ENCODE peak calls at places on chromosomes 2 and 18, in seven cellular contexts. One of them, this sample, is unnamed. For H3K4me1, the result is how much of the 10 kb centered on the place peaks cover.

GRCh38 chr2:27844821-27845255 is 45.3 kb downstream of the RBKS start:
- DNase-seq in HepG2: no peak
- DNase-seq in heart left ventricle: no peak
- DNase-seq in CD8-positive, alpha-beta T cell: no peak
- DNase-seq in heart right ventricle: no peak
- DNase-seq in neuronal stem cell: no peak
- DNase-seq in osteoblast: peak
- DNase-seq in this sample: peak

GRCh38 chr18:63817441-63818051 is 42.3 kb downstream of the SERPINB7 start:
- DNase-seq in HepG2: no peak
- DNase-seq in heart left ventricle: no peak
- DNase-seq in CD8-positive, alpha-beta T cell: no peak
- DNase-seq in heart right ventricle: no peak
- DNase-seq in neuronal stem cell: no peak
- DNase-seq in osteoblast: peak
- DNase-seq in this sample: peak

GRCh38 chr18:3147935-3148554 is 71.7 kb downstream of the MYOM1 start:
- DNase-seq in HepG2: no peak
- DNase-seq in heart left ventricle: no peak
- DNase-seq in CD8-positive, alpha-beta T cell: no peak
- DNase-seq in heart right ventricle: no peak
- DNase-seq in neuronal stem cell: no peak
- DNase-seq in osteoblast: no peak
- DNase-seq in this sample: no peak

GRCh38 chr2:98455494-98455976 is 10.9 kb downstream of the INPP4A start:
- DNase-seq in HepG2: no peak
- DNase-seq in heart left ventricle: no peak
- DNase-seq in CD8-positive, alpha-beta T cell: no peak
- DNase-seq in heart right ventricle: no peak
- DNase-seq in neuronal stem cell: no peak
- DNase-seq in osteoblast: no peak
- DNase-seq in this sample: peak

GRCh38 chr18:55228707-55229106 is 269.4 kb upstream of the CCDC68 start:
- DNase-seq in HepG2: no peak
- DNase-seq in heart left ventricle: no peak
- DNase-seq in CD8-positive, alpha-beta T cell: no peak
- DNase-seq in heart right ventricle: peak
- DNase-seq in neuronal stem cell: no peak
- DNase-seq in osteoblast: no peak
- DNase-seq in this sample: no peak

GRCh38 chr2:128547667-128548066 is 229.0 kb upstream of the HS6ST1 start:
- DNase-seq in HepG2: no peak
- DNase-seq in heart left ventricle: no peak
- DNase-seq in CD8-positive, alpha-beta T cell: no peak
- DNase-seq in heart right ventricle: no peak
- DNase-seq in neuronal stem cell: no peak
- DNase-seq in osteoblast: no peak
- DNase-seq in this sample: no peak

GRCh38 chr2:216016581-216016980 is 3.2 kb upstream of the MREG start:
- DNase-seq in HepG2: no peak
- DNase-seq in heart left ventricle: no peak
- DNase-seq in CD8-positive, alpha-beta T cell: no peak
- DNase-seq in heart right ventricle: no peak
- DNase-seq in neuronal stem cell: no peak
- DNase-seq in osteoblast: no peak
- DNase-seq in this sample: no peak

GRCh38 chr2:241540766-241541561 is 17.6 kb upstream of the BOK start:
- DNase-seq in HepG2: no peak
- DNase-seq in heart left ventricle: peak
- DNase-seq in CD8-positive, alpha-beta T cell: peak
- DNase-seq in heart right ventricle: peak
- DNase-seq in neuronal stem cell: peak
- DNase-seq in osteoblast: peak
- DNase-seq in this sample: peak

GRCh38 chr2:230797515-230798495 is 66.9 kb upstream of the ITM2C start:
- DNase-seq in HepG2: no peak
- DNase-seq in heart left ventricle: no peak
- DNase-seq in CD8-positive, alpha-beta T cell: no peak
- DNase-seq in heart right ventricle: no peak
- DNase-seq in neuronal stem cell: no peak
- DNase-seq in osteoblast: no peak
- DNase-seq in this sample: no peak

GRCh38 chr2:41965173-41965875 is 82.5 kb upstream of the PKDCC start:
- DNase-seq in HepG2: no peak
- DNase-seq in heart left ventricle: no peak
- DNase-seq in CD8-positive, alpha-beta T cell: no peak
- DNase-seq in heart right ventricle: no peak
- DNase-seq in neuronal stem cell: no peak
- DNase-seq in osteoblast: peak
- DNase-seq in this sample: no peak

GRCh38 chr2:69195706-69196105 is 182.7 kb downstream of the ANTXR1 start:
- DNase-seq in HepG2: no peak
- DNase-seq in heart left ventricle: no peak
- DNase-seq in CD8-positive, alpha-beta T cell: no peak
- DNase-seq in heart right ventricle: no peak
- DNase-seq in neuronal stem cell: no peak
- DNase-seq in osteoblast: no peak
- DNase-seq in this sample: no peak

GRCh38 chr18:32661486-32662299 is 111.1 kb downstream of the KLHL14 start:
- DNase-seq in HepG2: no peak
- DNase-seq in heart left ventricle: no peak
- DNase-seq in CD8-positive, alpha-beta T cell: no peak
- DNase-seq in heart right ventricle: no peak
- DNase-seq in neuronal stem cell: no peak
- DNase-seq in osteoblast: no peak
- DNase-seq in this sample: peak

GRCh38 chr18:9147440-9148238 is 11.1 kb downstream of the ANKRD12 start:
- DNase-seq in HepG2: peak
- DNase-seq in heart left ventricle: no peak
- DNase-seq in CD8-positive, alpha-beta T cell: no peak
- DNase-seq in heart right ventricle: no peak
- DNase-seq in neuronal stem cell: no peak
- DNase-seq in osteoblast: peak
- DNase-seq in this sample: peak

GRCh38 chr2:58734365-58734764 is 493.2 kb upstream of the FANCL start:
- DNase-seq in HepG2: peak
- DNase-seq in heart left ventricle: no peak
- DNase-seq in CD8-positive, alpha-beta T cell: no peak
- DNase-seq in heart right ventricle: no peak
- DNase-seq in neuronal stem cell: no peak
- DNase-seq in osteoblast: no peak
- DNase-seq in this sample: no peak

GRCh38 chr2:191245869-191246531 is 796 bp downstream of the MYO1B start:
- DNase-seq in HepG2: peak
- DNase-seq in heart left ventricle: peak
- DNase-seq in CD8-positive, alpha-beta T cell: no peak
- DNase-seq in heart right ventricle: peak
- DNase-seq in neuronal stem cell: peak
- DNase-seq in osteoblast: peak
- DNase-seq in this sample: peak

GRCh38 chr2:85743304-85743978 is 10.3 kb upstream of the ATOH8 start:
- DNase-seq in HepG2: no peak
- DNase-seq in heart left ventricle: no peak
- DNase-seq in CD8-positive, alpha-beta T cell: no peak
- DNase-seq in heart right ventricle: no peak
- DNase-seq in neuronal stem cell: no peak
- DNase-seq in osteoblast: no peak
- DNase-seq in this sample: no peak

GRCh38 chr18:55465313-55465712 is 122.7 kb downstream of the TCF4 start:
- DNase-seq in HepG2: no peak
- DNase-seq in heart left ventricle: no peak
- DNase-seq in CD8-positive, alpha-beta T cell: no peak
- DNase-seq in heart right ventricle: no peak
- DNase-seq in neuronal stem cell: no peak
- DNase-seq in osteoblast: no peak
- DNase-seq in this sample: no peak

GRCh38 chr18:7803956-7804469 is 236.9 kb downstream of the PTPRM start:
- DNase-seq in HepG2: peak
- DNase-seq in heart left ventricle: no peak
- DNase-seq in CD8-positive, alpha-beta T cell: no peak
- DNase-seq in heart right ventricle: no peak
- DNase-seq in neuronal stem cell: no peak
- DNase-seq in osteoblast: no peak
- DNase-seq in this sample: no peak

GRCh38 chr18:10424576-10425314 is 29.7 kb upstream of the APCDD1 start:
- DNase-seq in HepG2: no peak
- DNase-seq in heart left ventricle: no peak
- DNase-seq in CD8-positive, alpha-beta T cell: no peak
- DNase-seq in heart right ventricle: peak
- DNase-seq in neuronal stem cell: no peak
- DNase-seq in osteoblast: no peak
- DNase-seq in this sample: peak

GRCh38 chr18:22143347-22144340 is 25.7 kb upstream of the GATA6 start:
- DNase-seq in HepG2: no peak
- DNase-seq in heart left ventricle: no peak
- DNase-seq in CD8-positive, alpha-beta T cell: no peak
- DNase-seq in heart right ventricle: no peak
- DNase-seq in neuronal stem cell: no peak
- DNase-seq in osteoblast: no peak
- DNase-seq in this sample: no peak

GRCh38 chr2:182866461-182867369 is at the start of gene FRZB:
- DNase-seq in HepG2: peak
- DNase-seq in heart left ventricle: peak
- DNase-seq in CD8-positive, alpha-beta T cell: no peak
- DNase-seq in heart right ventricle: peak
- DNase-seq in neuronal stem cell: peak
- DNase-seq in osteoblast: peak
- DNase-seq in this sample: peak

GRCh38 chr2:14514001-14514400 is 118.5 kb upstream of the LRATD1 start:
- DNase-seq in HepG2: no peak
- DNase-seq in heart left ventricle: no peak
- DNase-seq in CD8-positive, alpha-beta T cell: no peak
- DNase-seq in heart right ventricle: no peak
- DNase-seq in neuronal stem cell: no peak
- DNase-seq in osteoblast: no peak
- DNase-seq in this sample: peak

GRCh38 chr2:120701096-120701860 is 34.4 kb upstream of the GLI2 start:
- DNase-seq in HepG2: no peak
- DNase-seq in heart left ventricle: no peak
- DNase-seq in CD8-positive, alpha-beta T cell: no peak
- DNase-seq in heart right ventricle: no peak
- DNase-seq in neuronal stem cell: no peak
- DNase-seq in osteoblast: peak
- DNase-seq in this sample: no peak

DNA sequence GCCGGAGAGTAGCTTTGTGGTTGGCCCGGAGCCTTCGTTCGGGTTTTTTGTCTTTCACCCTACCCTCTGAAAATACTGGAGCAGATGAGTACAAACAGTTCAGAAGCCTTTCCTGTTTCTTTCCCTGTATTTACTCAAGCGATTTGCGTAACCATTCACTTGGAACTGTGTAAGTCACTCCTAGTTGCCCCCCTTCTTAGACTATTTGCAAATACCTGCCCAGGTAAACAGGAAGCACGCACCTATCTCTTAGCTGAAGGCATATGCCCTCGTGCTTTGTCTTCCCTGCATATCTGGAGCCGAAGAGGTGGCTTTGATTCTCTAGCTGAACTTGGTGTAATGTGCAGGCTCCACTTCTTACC is 1.4 kb downstream of the KCNS3 start:
- DNase-seq in HepG2: peak
- DNase-seq in heart left ventricle: no peak
- DNase-seq in CD8-positive, alpha-beta T cell: no peak
- DNase-seq in heart right ventricle: no peak
- DNase-seq in neuronal stem cell: no peak
- DNase-seq in osteoblast: no peak
- DNase-seq in this sample: no peak
- H3K4me3 ChIP-seq in HepG2: no peak
- H3K4me3 ChIP-seq in heart left ventricle: peak
- H3K4me3 ChIP-seq in CD8-positive, alpha-beta T cell: no peak
- H3K4me3 ChIP-seq in heart right ventricle: peak
- H3K4me3 ChIP-seq in neuronal stem cell: peak
- H3K4me3 ChIP-seq in osteoblast: no peak
- H3K4me3 ChIP-seq in this sample: no peak

DNA sequence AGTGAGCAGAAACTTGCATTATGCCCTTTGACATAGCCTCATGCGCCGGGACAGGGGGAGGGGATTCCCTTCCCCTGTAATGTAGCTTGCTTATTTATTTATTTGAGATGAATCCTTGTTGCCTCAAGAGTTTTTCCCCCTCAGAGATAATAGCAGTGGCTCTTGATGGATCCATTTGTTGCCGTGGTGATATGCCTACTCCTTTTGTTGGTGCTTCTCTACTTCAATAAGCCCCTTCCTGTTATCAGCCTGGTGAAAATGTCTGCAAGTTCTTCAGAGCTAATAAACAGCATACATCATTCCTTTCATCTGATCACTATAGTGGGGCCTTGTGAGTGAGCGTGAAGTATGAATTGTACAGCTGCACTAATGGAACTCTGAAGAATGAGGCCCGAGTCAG is 19.4 kb downstream of the FZD5 start:
- DNase-seq in HepG2: peak
- DNase-seq in heart left ventricle: no peak
- DNase-seq in CD8-positive, alpha-beta T cell: no peak
- DNase-seq in heart right ventricle: no peak
- DNase-seq in neuronal stem cell: no peak
- DNase-seq in osteoblast: no peak
- DNase-seq in this sample: no peak
- H3K4me1 ChIP-seq in HepG2: half or more
- H3K4me1 ChIP-seq in heart left ventricle: under half
- H3K4me1 ChIP-seq in CD8-positive, alpha-beta T cell: under half
- H3K4me1 ChIP-seq in heart right ventricle: under half
- H3K4me1 ChIP-seq in neuronal stem cell: under half
- H3K4me1 ChIP-seq in osteoblast: under half
- H3K4me1 ChIP-seq in this sample: under half

DNA sequence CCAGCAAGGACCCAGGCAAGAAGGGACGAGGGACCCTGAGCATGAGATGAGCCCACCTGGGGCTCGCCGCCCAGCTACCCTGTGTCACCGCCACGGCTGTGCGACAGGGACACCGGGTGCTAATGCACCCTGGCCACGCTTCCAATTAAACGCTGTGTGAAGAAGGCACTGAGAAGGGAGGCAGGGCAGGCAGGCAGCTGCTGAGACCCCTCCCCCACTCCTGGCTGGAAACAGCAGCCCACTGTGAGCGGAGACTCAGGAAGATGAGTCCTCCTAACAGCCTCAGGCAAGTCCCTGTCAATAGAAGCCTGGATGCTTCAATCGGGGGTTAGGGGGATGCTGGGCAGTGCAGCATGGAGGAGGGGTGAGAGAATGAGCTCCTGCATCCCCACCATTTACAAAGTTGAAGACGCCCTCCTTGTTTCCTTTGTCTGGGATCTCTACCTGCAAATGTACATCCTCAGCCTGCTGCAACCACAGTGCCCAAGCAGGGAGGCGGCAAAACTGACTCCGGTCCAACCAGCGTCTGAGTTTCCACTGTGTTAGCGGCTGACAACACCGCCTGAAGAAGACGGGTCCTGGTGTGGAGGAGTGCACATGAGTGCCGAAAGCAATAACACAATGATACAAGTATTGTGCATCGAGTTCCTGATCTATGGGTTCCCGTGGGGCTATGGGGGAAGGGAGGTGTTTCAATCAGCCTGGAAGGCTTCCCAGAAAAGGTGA is 12.8 kb downstream of the TMEM163 start:
- DNase-seq in HepG2: no peak
- DNase-seq in heart left ventricle: no peak
- DNase-seq in CD8-positive, alpha-beta T cell: no peak
- DNase-seq in heart right ventricle: no peak
- DNase-seq in neuronal stem cell: no peak
- DNase-seq in osteoblast: no peak
- DNase-seq in this sample: no peak
- H3K4me3 ChIP-seq in HepG2: no peak
- H3K4me3 ChIP-seq in heart left ventricle: no peak
- H3K4me3 ChIP-seq in CD8-positive, alpha-beta T cell: peak
- H3K4me3 ChIP-seq in heart right ventricle: no peak
- H3K4me3 ChIP-seq in neuronal stem cell: no peak
- H3K4me3 ChIP-seq in osteoblast: no peak
- H3K4me3 ChIP-seq in this sample: no peak

GRCh38 chr18:48992791-48993555 is 42.2 kb upstream of the SMAD7 start:
- DNase-seq in HepG2: no peak
- DNase-seq in heart left ventricle: no peak
- DNase-seq in CD8-positive, alpha-beta T cell: no peak
- DNase-seq in heart right ventricle: no peak
- DNase-seq in neuronal stem cell: no peak
- DNase-seq in osteoblast: peak
- DNase-seq in this sample: no peak
- H3K4me1 ChIP-seq in HepG2: half or more
- H3K4me1 ChIP-seq in heart left ventricle: under half
- H3K4me1 ChIP-seq in CD8-positive, alpha-beta T cell: under half
- H3K4me1 ChIP-seq in heart right ventricle: under half
- H3K4me1 ChIP-seq in neuronal stem cell: under half
- H3K4me1 ChIP-seq in osteoblast: half or more
- H3K4me1 ChIP-seq in this sample: under half